ENCODE peak calls at places on chromosomes 4 and X, in four cellular contexts. R is nephron progenitor cell, J is WERI-Rb-1, P is cardiac muscle cell. F is an unnamed sample.

GRCh38 chr4:122854444-122854843 is 27.8 kb downstream of the FGF2 start:
- DNase-seq in R (no peak), J (no peak), P (peak; percentile 37), F (no peak)

GRCh38 chrX:94454606-94455005 is 780.6 kb downstream of the FAM133A start:
- DNase-seq in R (no peak), J (no peak), P (no peak), F (no peak)

GRCh38 chr4:80007745-80008149 is 65.3 kb downstream of the ANTXR2 start:
- DNase-seq in R (no peak), J (no peak), P (no peak), F (no peak)

GRCh38 chr4:56876264-56876663 is 31.4 kb upstream of the REST start:
- DNase-seq in R (no peak), J (no peak), P (no peak), F (no peak)

GRCh38 chr4:78568640-78569261 is 17.2 kb downstream of the ANXA3 start:
- DNase-seq in R (no peak), J (no peak), P (peak; percentile 46), F (no peak)

GRCh38 chr4:113142351-113142750 is 92.9 kb downstream of the ANK2 start:
- DNase-seq in R (no peak), J (no peak), P (no peak), F (no peak)

GRCh38 chrX:104427693-104428092 is 138.3 kb upstream of the IL1RAPL2 start:
- DNase-seq in R (no peak), J (no peak), P (no peak), F (no peak)

GRCh38 chr4:44118971-44119680 is 329.5 kb downstream of the KCTD8 start:
- DNase-seq in R (no peak), J (no peak), P (no peak), F (no peak)

GRCh38 chrX:114976321-114976720 is 41.1 kb downstream of the IL13RA2 start:
- DNase-seq in R (no peak), J (no peak), P (peak; percentile 43), F (no peak)

GRCh38 chr4:70802923-70803605 is 36.6 kb downstream of the GRSF1 start:
- DNase-seq in R (no peak), J (no peak), P (no peak), F (no peak)

GRCh38 chr4:94285666-94286065 is 57.0 kb downstream of the HPGDS start:
- DNase-seq in R (no peak), J (no peak), P (no peak), F (no peak)

GRCh38 chr4:2462218-2462991 is 6.5 kb upstream of the RNF4 start:
- DNase-seq in R (peak; percentile 79), J (peak; percentile 82), P (peak; percentile 80), F (peak; percentile 63)

GRCh38 chr4:22515888-22516541 is at the start of gene ADGRA3:
- DNase-seq in R (peak; percentile 87), J (peak; percentile 93), P (peak; percentile 84), F (peak; percentile 69)

GRCh38 chrX:53374222-53374820 is 48.1 kb downstream of the SMC1A start:
- DNase-seq in R (no peak), J (no peak), P (peak; percentile 34), F (no peak)

GRCh38 chr4:81030617-81031388 is at the start of gene BMP3:
- DNase-seq in R (peak; percentile 60), J (peak; percentile 54), P (peak; percentile 32), F (no peak)

GRCh38 chrX:153881281-153881680 is 4.7 kb downstream of the L1CAM start:
- DNase-seq in R (no peak), J (no peak), P (no peak), F (no peak)

GRCh38 chr4:71231073-71231752 is 107.6 kb upstream of the SLC4A4 start:
- DNase-seq in R (peak; percentile 6), J (no peak), P (peak; percentile 62), F (no peak)

GRCh38 chrX:67614414-67614813 is 70.6 kb downstream of the AR start:
- DNase-seq in R (no peak), J (no peak), P (peak; percentile 38), F (no peak)

GRCh38 chr4:100257567-100257966 is 67.3 kb upstream of the DDIT4L start:
- DNase-seq in R (no peak), J (no peak), P (no peak), F (no peak)

GRCh38 chr4:3123201-3123671 is 48.8 kb downstream of the HTT start:
- DNase-seq in R (no peak), J (no peak), P (peak; percentile 68), F (no peak)

GRCh38 chr4:6443035-6444023 is 29.1 kb downstream of the PPP2R2C start:
- DNase-seq in R (no peak), J (peak; percentile 29), P (no peak), F (no peak)

GRCh38 chr4:180832086-180832485 is 1411.1 kb upstream of the TENM3 start:
- DNase-seq in R (no peak), J (peak; percentile 21), P (no peak), F (no peak)
- TF ChIP-seq CTCF in R (peak; percentile 16), J (peak; percentile 34), P (peak; percentile 8), F (peak; percentile 42)

GRCh38 chr4:142567199-142567598 is 278.9 kb downstream of the INPP4B start:
- DNase-seq in R (no peak), J (no peak), P (no peak), F (no peak)
- TF ChIP-seq CTCF in R (no peak), J (no peak), P (no peak), F (no peak)

GRCh38 chrX:57155171-57155570 is 18.0 kb upstream of the SPIN2A start:
- DNase-seq in R (no peak), J (no peak), P (no peak), F (no peak)

DNA sequence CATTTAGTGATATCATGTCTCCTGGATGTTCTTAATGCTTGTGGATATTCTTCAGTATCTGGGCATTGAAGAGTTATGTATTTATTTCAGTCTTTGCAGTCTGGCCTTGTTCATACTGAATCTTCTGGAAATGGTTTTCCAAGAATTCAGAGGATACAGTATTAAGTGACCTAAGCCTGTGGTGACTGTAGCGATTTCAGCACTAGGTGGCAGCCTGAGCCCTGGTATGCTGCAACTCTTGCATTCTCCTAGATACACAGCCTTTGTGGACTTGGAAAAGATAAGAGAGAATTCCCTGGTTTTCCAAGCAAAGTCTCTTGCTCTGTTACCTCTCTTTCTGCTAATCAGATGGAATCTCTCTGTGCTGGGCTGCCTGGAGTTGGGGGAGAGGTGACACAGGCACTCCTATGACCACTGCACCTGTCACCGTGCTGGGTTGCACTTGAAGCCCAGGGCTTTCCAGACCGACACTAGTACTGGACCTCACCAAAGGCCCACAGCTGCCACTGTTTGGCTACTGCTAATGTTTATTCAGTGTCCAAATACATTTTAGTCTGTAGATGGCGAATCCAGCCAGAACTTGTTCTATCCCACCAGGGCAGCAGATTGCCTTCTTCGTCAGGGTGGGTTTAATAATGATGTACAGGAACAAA is 19.3 kb upstream of the SPIN2A start:
- DNase-seq in R (peak; percentile 23), J (peak; percentile 14), P (peak; percentile 47), F (no peak)
- TF ChIP-seq CTCF in R (peak; percentile 38), J (peak; percentile 59), P (peak; percentile 40), F (peak; percentile 61)

GRCh38 chr4:166172619-166173018 is 299.6 kb downstream of the TLL1 start:
- DNase-seq in R (no peak), J (no peak), P (no peak), F (no peak)

GRCh38 chr4:166165829-166166420 is 292.9 kb downstream of the TLL1 start:
- DNase-seq in R (peak; percentile 41), J (peak; percentile 37), P (peak; percentile 87), F (peak; percentile 28)

GRCh38 chr4:166174717-166175510 is 301.9 kb downstream of the TLL1 start:
- DNase-seq in R (no peak), J (no peak), P (peak; percentile 37), F (no peak)

GRCh38 chr4:166169111-166169510 is 296.1 kb downstream of the TLL1 start:
- DNase-seq in R (peak; percentile 4), J (peak; percentile 44), P (peak; percentile 45), F (peak; percentile 4)
- TF ChIP-seq CTCF in R (no peak), J (peak; percentile 25), P (peak; percentile 54), F (peak; percentile 49)

GRCh38 chr4:40055873-40056721 is 553 bp upstream of the N4BP2 start:
- DNase-seq in R (peak; percentile 75), J (peak; percentile 72), P (peak; percentile 95), F (peak; percentile 63)
- TF ChIP-seq CTCF in R (no peak), J (no peak), P (no peak), F (no peak)

GRCh38 chr4:4694296-4694772 is 152.5 kb upstream of the STX18 start:
- DNase-seq in R (no peak), J (peak; percentile 30), P (peak; percentile 19), F (no peak)
- TF ChIP-seq CTCF in R (no peak), J (peak; percentile 72), P (peak; percentile 27), F (peak; percentile 39)

DNA sequence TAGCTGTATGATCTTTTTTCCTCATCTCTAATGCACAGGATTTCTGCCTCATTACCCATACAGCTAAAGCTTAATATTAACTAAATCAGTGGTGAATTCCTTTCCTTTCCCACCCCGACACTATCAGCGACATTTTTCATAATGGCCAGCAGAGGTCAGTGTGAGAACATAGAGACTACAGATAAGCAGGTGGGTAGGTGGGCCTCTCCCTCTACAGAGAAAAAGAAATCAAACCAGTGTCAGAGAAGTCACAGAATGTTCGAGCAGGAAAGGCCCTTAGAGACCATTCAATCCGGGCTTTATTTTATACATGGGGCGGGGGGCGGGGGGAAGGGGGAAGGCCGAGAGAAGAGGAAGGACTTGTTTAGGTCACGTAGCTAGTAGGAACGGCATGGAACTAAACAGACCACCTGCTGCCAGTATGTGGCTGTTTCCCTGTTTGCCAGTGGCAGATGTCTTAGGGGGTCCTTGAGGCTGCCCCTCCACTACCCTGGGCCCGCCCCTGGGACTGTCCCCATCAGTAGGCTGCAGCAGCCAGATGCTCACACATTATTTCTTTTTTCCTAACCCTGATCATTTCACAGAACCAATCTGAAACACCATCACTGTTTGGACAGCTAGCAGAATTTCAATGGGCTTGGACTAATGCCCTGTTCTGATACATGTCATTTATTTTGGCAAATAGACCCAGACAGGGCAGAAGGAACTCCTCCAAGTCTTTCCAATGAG is 133.3 kb downstream of the ATG4A start:
- DNase-seq in R (peak; percentile 22), J (peak; percentile 9), P (peak; percentile 52), F (peak; percentile 22)
- TF ChIP-seq CTCF in R (peak; percentile 66), J (peak; percentile 54), P (peak; percentile 48), F (peak; percentile 78)

DNA sequence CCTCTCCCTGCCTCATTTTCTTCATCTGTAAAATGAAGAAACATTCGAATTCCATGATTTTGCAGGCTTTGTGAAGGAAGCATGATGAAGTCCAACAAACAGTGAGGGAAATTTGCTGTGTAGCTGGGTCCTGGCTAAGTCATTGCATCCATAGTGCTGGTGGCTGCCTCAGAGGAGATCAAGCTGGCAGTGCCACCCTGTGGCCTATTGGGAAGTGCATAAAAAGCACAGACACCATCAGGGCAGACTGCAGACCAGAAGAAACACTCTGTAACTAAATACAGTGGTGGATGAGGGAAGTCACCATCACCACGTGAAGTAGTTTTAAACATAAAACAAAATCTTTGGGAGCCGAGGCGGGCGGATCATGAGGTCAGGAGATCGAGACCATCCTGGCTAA is 40.7 kb upstream of the DDX3X start:
- DNase-seq in R (no peak), J (peak; percentile 37), P (no peak), F (no peak)
- TF ChIP-seq CTCF in R (no peak), J (peak; percentile 55), P (no peak), F (peak; percentile 15)